ENCODE peak calls at places on chromosomes 13 and 19, in six cellular contexts. T is CD8-positive, alpha-beta T cell; K is stimulated activated CD4-positive, alpha-beta T cell treated with anti-CD3 and anti-CD28 coated beads, Interleukin-1b, Interleukin-23, amount 100 ng/mL, for 1 hour; C is ELF-1; U is A172; S is mammary epithelial cell. V is an unnamed sample.

GRCh38 chr19:38206928-38207327 is 17.1 kb downstream of the DPF1 start:
- DNase-seq in T (no peak), K (no peak), C (no peak), U (no peak), S (no peak), V (no peak)

GRCh38 chr13:111387026-111387871 is 66.8 kb downstream of the TEX29 start:
- DNase-seq in T (no peak), K (no peak), C (no peak), U (no peak), S (no peak), V (no peak)

GRCh38 chr13:27658569-27658968 is 36.9 kb downstream of the POLR1D start:
- DNase-seq in T (no peak), K (no peak), C (no peak), U (peak), S (no peak), V (no peak)

GRCh38 chr19:32605544-32605943 is 24.6 kb downstream of the PDCD5 start:
- DNase-seq in T (no peak), K (no peak), C (no peak), U (no peak), S (no peak), V (no peak)

GRCh38 chr19:33795370-33796163 is 1.1 kb upstream of the KCTD15 start:
- DNase-seq in T (no peak), K (peak), C (peak), U (no peak), S (peak), V (peak)

GRCh38 chr13:75178436-75178835 is 303.5 kb downstream of the TBC1D4 start:
- DNase-seq in T (no peak), K (no peak), C (no peak), U (no peak), S (peak), V (no peak)

GRCh38 chr13:74372511-74372910 is 238.3 kb upstream of the KLF12 start:
- DNase-seq in T (no peak), K (no peak), C (no peak), U (no peak), S (no peak), V (no peak)

GRCh38 chr13:32265726-32266125 is 49.4 kb downstream of the ZAR1L start:
- DNase-seq in T (no peak), K (no peak), C (no peak), U (no peak), S (no peak), V (no peak)

GRCh38 chr13:76331948-76332712 is 554.1 kb downstream of the KCTD12 start:
- DNase-seq in T (no peak), K (no peak), C (no peak), U (no peak), S (no peak), V (no peak)

GRCh38 chr19:43618921-43619261 is 538 bp downstream of the ZNF428 start:
- DNase-seq in T (no peak), K (no peak), C (no peak), U (no peak), S (no peak), V (no peak)

GRCh38 chr13:30861163-30861562 is 44.9 kb upstream of the MEDAG start:
- DNase-seq in T (no peak), K (no peak), C (no peak), U (no peak), S (no peak), V (no peak)

GRCh38 chr13:99657848-99658265 is 156.6 kb downstream of the TM9SF2 start:
- DNase-seq in T (peak), K (no peak), C (peak), U (no peak), S (no peak), V (no peak)

GRCh38 chr13:110312669-110313031 is 5.6 kb downstream of the COL4A2 start:
- DNase-seq in T (no peak), K (no peak), C (peak), U (peak), S (peak), V (no peak)

GRCh38 chr13:99686157-99686572 is 184.9 kb downstream of the TM9SF2 start:
- DNase-seq in T (no peak), K (no peak), C (peak), U (peak), S (no peak), V (no peak)

GRCh38 chr13:99357149-99357596 is 50.0 kb upstream of the GPR183 start:
- DNase-seq in T (no peak), K (no peak), C (no peak), U (peak), S (no peak), V (peak)

GRCh38 chr13:49246850-49247721 is 639 bp upstream of the CDADC1 start:
- DNase-seq in T (no peak), K (no peak), C (no peak), U (no peak), S (no peak), V (no peak)

GRCh38 chr19:7832781-7833180 is 2.8 kb downstream of the EVI5L start:
- DNase-seq in T (no peak), K (no peak), C (no peak), U (no peak), S (no peak), V (no peak)

GRCh38 chr13:102773441-102774209 is at the start of gene TEX30:
- DNase-seq in T (peak), K (peak), C (peak), U (peak), S (peak), V (peak)

GRCh38 chr19:48633148-48634035 is 3.8 kb downstream of the DBP start:
- DNase-seq in T (no peak), K (no peak), C (peak), U (no peak), S (no peak), V (no peak)

GRCh38 chr13:99386495-99386894 is 79.3 kb upstream of the GPR183 start:
- DNase-seq in T (no peak), K (no peak), C (peak), U (no peak), S (no peak), V (no peak)

GRCh38 chr13:31409678-31410356 is 210.0 kb downstream of the B3GLCT start:
- DNase-seq in T (no peak), K (no peak), C (no peak), U (no peak), S (peak), V (no peak)

V was measured in T-helper 2 cell treated with Interferon-gamma antibody and Interleukin-4, amounts not matched to agents 5 μg/mL and 100 μg/mL, for 36 hours.